ENCODE peak calls at places on chromosomes 3 and 15, in five cellular contexts. V is psoas muscle, G is adrenal gland, M is kidney, I is cardiac muscle cell. P is an unnamed sample.

GRCh38 chr3:16864610-16865313 is 20.0 kb upstream of the PLCL2 start:
- DNase-seq in I (no peak), V (no peak), G (no peak), M (no peak), P (no peak)

GRCh38 chr3:108088697-108089096 is 2.1 kb downstream of the CD47 start:
- DNase-seq in I (no peak), G (no peak), M (no peak), V (no peak), P (no peak)

GRCh38 chr15:33968224-33968623 is at the start of gene CHRM5:
- DNase-seq in I (no peak), M (no peak), G (no peak), V (no peak), P (no peak)

GRCh38 chr3:111472556-111472955 is 69.4 kb upstream of the CD96 start:
- DNase-seq in V (no peak), M (no peak), I (no peak), G (no peak), P (no peak)

GRCh38 chr3:194139085-194139976 is 3.4 kb downstream of the HES1 start:
- DNase-seq in I (peak; percentile 46), V (peak; percentile 30), G (no peak), M (no peak), P (no peak)

GRCh38 chr3:190225186-190225692 is 97.0 kb downstream of the CLDN1 start:
- DNase-seq in M (no peak), V (no peak), G (no peak), I (peak; percentile 41), P (no peak)

GRCh38 chr3:143134446-143134845 is 14.9 kb downstream of the CHST2 start:
- DNase-seq in I (no peak), V (no peak), G (no peak), M (no peak), P (no peak)

GRCh38 chr3:40505599-40506462 is at the start of gene ZNF620:
- DNase-seq in M (peak; percentile 89), G (peak; percentile 82), V (peak; percentile 75), I (peak; percentile 96), P (peak; percentile 80)

GRCh38 chr3:48560648-48561018 is 2.9 kb downstream of the UCN2 start:
- DNase-seq in G (no peak), M (no peak), I (peak; percentile 79), V (peak; percentile 36), P (no peak)
- H3K4me3 ChIP-seq in G (peak overlapping the region; percentile 39), M (peak overlapping the region; percentile 21), I (peak overlapping the region; percentile 35), V (peak overlapping the region; percentile 60), P (no peak overlapping the region)

DNA sequence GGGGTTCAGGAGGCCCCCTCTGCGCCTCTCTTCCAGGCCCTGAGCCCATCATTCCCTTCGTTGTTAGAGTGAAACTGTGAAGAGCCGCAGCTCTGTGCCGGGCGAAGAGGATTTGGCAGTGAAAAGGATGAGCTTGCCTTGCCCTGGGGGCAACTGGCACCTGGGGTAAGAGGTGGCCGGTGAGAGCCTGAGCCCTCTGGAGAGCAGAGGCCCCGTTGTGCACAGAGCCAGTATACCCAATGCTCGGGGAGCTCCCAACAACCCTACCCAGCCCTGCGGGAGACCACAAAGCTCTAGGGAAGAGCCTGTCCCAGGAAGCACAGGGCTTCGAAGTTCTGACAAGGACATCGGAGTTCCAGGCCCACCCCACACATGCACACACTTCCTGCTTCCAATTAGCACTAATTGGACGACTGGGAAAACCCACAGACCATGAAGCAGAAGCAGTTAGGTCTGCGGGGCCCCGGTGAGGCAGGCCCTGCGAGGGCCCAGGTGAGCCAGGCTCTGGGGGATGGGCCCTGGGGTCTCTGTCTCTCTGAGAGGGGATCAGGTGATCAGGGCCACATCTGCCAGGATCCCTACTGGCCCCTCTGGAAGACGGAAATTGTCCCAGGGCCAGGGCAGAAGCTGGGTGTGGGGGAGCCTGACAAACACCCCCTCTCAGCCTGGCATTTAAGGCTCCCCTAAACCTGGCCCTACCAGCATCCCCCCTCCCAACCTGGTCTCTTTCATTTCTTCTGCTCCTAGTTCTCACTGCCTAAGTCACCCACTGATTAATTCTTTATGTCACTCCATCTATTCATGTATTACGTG is 27.9 kb upstream of the SFMBT1 start:
- DNase-seq in I (no peak), V (no peak), M (no peak), G (no peak), P (no peak)
- H3K27ac ChIP-seq in I (no peak overlapping the region), V (peak overlapping the region; percentile 50), M (peak overlapping the region; percentile 48), G (no peak overlapping the region), P (no peak overlapping the region)

DNA sequence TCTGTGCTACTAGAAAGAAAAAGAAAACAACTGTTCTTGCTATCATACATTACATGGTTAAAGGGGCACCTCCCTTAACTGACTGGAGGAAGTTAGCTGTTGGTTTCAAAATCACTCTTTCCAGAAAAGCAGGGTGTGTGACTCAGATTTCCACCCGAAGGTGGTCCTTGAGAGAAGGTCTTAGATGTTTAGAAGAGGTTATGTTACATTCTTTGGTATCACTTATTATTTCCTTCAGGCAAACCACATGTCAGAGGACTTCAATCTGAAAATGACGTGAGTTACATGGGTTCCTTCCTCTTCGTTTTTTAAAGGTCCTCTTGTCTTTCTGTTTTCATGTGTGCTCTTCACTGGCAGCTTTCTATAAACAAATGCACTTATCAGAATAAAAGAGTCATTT is 307.9 kb upstream of the CBLB start:
- DNase-seq in G (no peak), M (no peak), V (no peak), I (no peak), P (no peak)
- H3K4me3 ChIP-seq in G (peak overlapping the region; percentile 8), M (peak overlapping the region; percentile 1), V (no peak overlapping the region), I (no peak overlapping the region), P (no peak overlapping the region)

DNA sequence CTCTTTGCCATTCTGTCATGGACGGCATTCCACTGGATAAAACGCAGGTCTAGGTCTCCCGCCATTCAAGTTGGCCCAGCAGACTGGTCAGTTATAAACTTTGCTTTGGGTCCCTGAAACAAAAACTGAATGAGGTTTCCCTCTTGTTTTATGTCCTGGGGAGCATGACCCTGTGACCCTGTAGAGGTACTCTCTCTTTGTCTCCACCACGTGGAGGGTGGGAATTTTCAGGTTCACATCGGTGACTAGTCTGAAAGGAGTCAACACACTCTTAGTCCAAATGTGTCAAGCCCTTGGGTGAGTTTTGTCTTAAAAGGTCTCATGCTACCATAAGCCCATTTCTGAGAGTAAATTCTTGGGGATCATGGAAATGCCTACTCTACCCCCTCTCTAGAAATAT is 139.9 kb downstream of the PLCH1 start:
- DNase-seq in G (no peak), I (no peak), M (no peak), V (no peak), P (no peak)
- H3K27ac ChIP-seq in G (no peak overlapping the region), I (no peak overlapping the region), M (no peak overlapping the region), V (no peak overlapping the region), P (no peak overlapping the region)

GRCh38 chr3:173584093-173584833 is 186.7 kb downstream of the NLGN1 start:
- DNase-seq in G (no peak), V (no peak), I (peak; percentile 70), M (no peak), P (peak; percentile 50)
- H3K4me3 ChIP-seq in G (no peak overlapping the region), V (peak overlapping the region; percentile 60), I (peak overlapping the region; percentile 36), M (peak overlapping the region; percentile 81), P (peak overlapping the region; percentile 43)

GRCh38 chr15:31292391-31293020 is 34.1 kb upstream of the KLF13 start:
- DNase-seq in G (no peak), M (peak; percentile 9), I (no peak), V (no peak), P (no peak)

GRCh38 chr15:31291048-31291578 is 35.5 kb upstream of the KLF13 start:
- DNase-seq in G (no peak), V (no peak), I (no peak), M (no peak), P (no peak)

GRCh38 chr15:31295660-31296059 is 31.0 kb upstream of the KLF13 start:
- DNase-seq in I (no peak), M (no peak), V (no peak), G (no peak), P (no peak)

GRCh38 chr15:31294067-31294466 is 32.6 kb upstream of the KLF13 start:
- DNase-seq in M (no peak), V (no peak), I (no peak), G (no peak), P (no peak)

DNA sequence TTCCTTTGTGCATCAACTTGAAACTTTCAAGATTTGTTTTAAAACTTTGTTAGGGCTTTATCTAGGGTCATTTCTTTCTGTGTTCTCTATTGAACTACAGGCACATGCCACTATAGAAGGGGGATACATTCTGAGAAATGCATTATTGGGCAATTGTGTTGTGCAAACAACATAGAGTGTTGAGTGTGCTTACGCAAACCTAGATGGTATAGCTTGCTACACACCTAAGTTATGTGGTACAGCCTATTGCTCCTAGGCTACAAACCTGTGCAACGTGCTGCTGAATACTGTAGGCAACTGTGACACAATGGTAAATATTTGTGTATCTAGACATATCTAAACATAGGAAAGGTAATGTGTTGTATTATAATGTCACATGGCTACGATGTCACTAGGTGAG is 33.0 kb upstream of the KLF13 start:
- DNase-seq in M (no peak), V (no peak), I (no peak), G (no peak), P (no peak)
- H3K27ac ChIP-seq in M (no peak overlapping the region), V (no peak overlapping the region), I (no peak overlapping the region), G (no peak overlapping the region), P (no peak overlapping the region)